ENCODE peak calls at places on chromosomes 12 and 14, in eight cellular contexts. N is activated CD4-positive, alpha-beta T cell treated with anti-CD3 and anti-CD28 coated beads, Interleukin-2, amount 50 U/mL, for 24 hours; R is AG08395; L is left colon; S is NCI-H1092 treated with DMSO at 0.1 percent for 48 hours; T is adrenal gland; V is activated CD8-positive, alpha-beta T cell treated with anti-CD3 and anti-CD28 coated beads for 36 hours; Y is RCC 7860. U is an unnamed sample.

GRCh38 chr12:51846911-51847829 is 1.3 kb downstream of the FIGNL2 start:
- DNase-seq in L (peak), T (peak), R (peak), V (peak), N (peak), Y (no peak), S (no peak), U (peak)

GRCh38 chr14:102824832-102825231 is 47.6 kb downstream of the TRAF3 start:
- DNase-seq in Y (peak), V (no peak), N (no peak), L (no peak), S (no peak), R (peak), T (no peak), U (no peak)

GRCh38 chr14:105261781-105262180 is 13.4 kb downstream of the BTBD6 start:
- DNase-seq in N (no peak), V (no peak), Y (no peak), R (no peak), T (no peak), S (no peak), L (no peak), U (no peak)

GRCh38 chr14:37565550-37565949 is 29.5 kb downstream of the FOXA1 start:
- DNase-seq in R (no peak), L (no peak), N (no peak), S (peak), T (no peak), V (no peak), Y (no peak), U (no peak)

GRCh38 chr12:18655351-18655750 is 82.5 kb downstream of the PLCZ1 start:
- DNase-seq in Y (no peak), S (no peak), N (no peak), L (no peak), R (no peak), V (no peak), T (no peak), U (no peak)

GRCh38 chr12:90253674-90254181 is 545.1 kb upstream of the ATP2B1 start:
- DNase-seq in Y (peak), T (peak), S (peak), N (no peak), V (peak), R (peak), L (peak), U (peak)

GRCh38 chr12:6691473-6691872 is 2.3 kb upstream of the ZNF384 start:
- DNase-seq in N (no peak), T (no peak), L (no peak), S (no peak), V (no peak), Y (peak), R (peak), U (no peak)

GRCh38 chr12:106179086-106179485 is 40.3 kb upstream of the NUAK1 start:
- DNase-seq in T (no peak), Y (no peak), S (peak), L (no peak), V (no peak), N (no peak), R (peak), U (peak)

GRCh38 chr12:95237315-95237714 is 19.7 kb downstream of the VEZT start:
- DNase-seq in S (no peak), V (no peak), N (no peak), L (no peak), Y (no peak), T (no peak), R (no peak), U (no peak)

GRCh38 chr12:68007023-68007422 is 17.8 kb downstream of the IFNG-AS1 start:
- DNase-seq in S (no peak), Y (no peak), L (no peak), R (no peak), N (no peak), T (no peak), V (no peak), U (no peak)

GRCh38 chr12:14239935-14240872 is 125.3 kb upstream of the ATF7IP start:
- DNase-seq in R (no peak), T (peak), V (no peak), N (no peak), S (no peak), L (peak), Y (no peak), U (no peak)

GRCh38 chr12:39419471-39419870 is 23.4 kb downstream of the KIF21A start:
- DNase-seq in T (no peak), N (no peak), Y (no peak), L (no peak), R (no peak), V (no peak), S (no peak), U (no peak)

GRCh38 chr14:51173863-51174262 is 66.2 kb upstream of the TMX1 start:
- DNase-seq in R (no peak), L (no peak), Y (no peak), T (no peak), S (no peak), V (no peak), N (no peak), U (no peak)

GRCh38 chr12:130714591-130715149 is 1.4 kb downstream of the RIMBP2 start:
- DNase-seq in L (no peak), V (no peak), Y (no peak), S (peak), N (no peak), R (no peak), T (no peak), U (no peak)

GRCh38 chr12:103880299-103881142 is 39.5 kb upstream of the NT5DC3 start:
- DNase-seq in N (no peak), L (no peak), T (no peak), S (peak), Y (peak), R (no peak), V (peak), U (no peak)

GRCh38 chr12:122471324-122472226 is 29.2 kb downstream of the ZCCHC8 start:
- DNase-seq in Y (peak), L (no peak), S (peak), T (no peak), R (peak), V (no peak), N (no peak), U (no peak)